ENCODE peak calls at places on chromosomes 6 and 20, in ten cellular contexts. W is Kasumi-1; F is gastrocnemius medialis; K is SW 1271; Q is stimulated activated CD8-positive, alpha-beta memory T cell treated with anti-CD3 and anti-CD28 coated beads, Interleukin-4, amount 100 ng/mL, for 4 hours; R is osteocyte; D is RCC 7860; B is stimulated activated naive B cell treated with anti-CD40 and anti-IgM and Interleukin-4, amounts not matched to agents 10 μg/mL and 1 μg/mL and 100 μg/mL, for 72 hours; U is globus pallidus; O is kidney tubule cell. T is an unnamed sample.
A peak's percentile ranks its signal among the peaks of the same experiment; 100 is the strongest.

GRCh38 chr6:19465240-19465639 is 371.9 kb upstream of the ID4 start:
- DNase-seq in U (no peak), W (no peak), F (no peak), Q (no peak), O (peak; percentile 89), D (peak; percentile 86), K (no peak), B (no peak), R (no peak), T (no peak)

GRCh38 chr20:32960849-32961731 is 43.1 kb downstream of the SUN5 start:
- DNase-seq in F (no peak), Q (no peak), O (no peak), R (peak; percentile 82), K (no peak), B (no peak), U (no peak), D (no peak), W (no peak), T (peak; percentile 58)

GRCh38 chr6:83260577-83260976 is 67.4 kb downstream of the RWDD2A start:
- DNase-seq in F (no peak), O (no peak), D (no peak), W (no peak), R (no peak), U (no peak), B (no peak), K (no peak), Q (no peak), T (no peak)

GRCh38 chr20:3209023-3209945 is at the start of gene ITPA:
- DNase-seq in D (no peak), F (no peak), O (peak; percentile 63), K (peak; percentile 67), B (peak; percentile 60), Q (peak; percentile 15), R (no peak), W (peak; percentile 66), U (no peak), T (no peak)

GRCh38 chr6:119351005-119351394 is 1.4 kb upstream of the MAN1A1 start:
- DNase-seq in Q (no peak), F (no peak), R (no peak), D (peak; percentile 12), K (peak; percentile 25), W (peak; percentile 48), B (no peak), O (peak; percentile 56), U (no peak), T (no peak)

GRCh38 chr6:24883618-24884017 is 52.1 kb downstream of the RIPOR2 start:
- DNase-seq in U (no peak), F (no peak), D (no peak), Q (no peak), R (peak; percentile 15), W (no peak), B (peak; percentile 39), O (peak; percentile 22), K (no peak), T (no peak)

GRCh38 chr6:163554663-163555062 is 140.1 kb downstream of the QKI start:
- DNase-seq in D (peak; percentile 9), B (peak; percentile 20), W (peak; percentile 68), O (peak; percentile 51), F (peak; percentile 55), R (no peak), K (peak; percentile 32), U (no peak), Q (peak; percentile 13), T (no peak)

GRCh38 chr20:63243604-63244247 is 8.0 kb downstream of the BIRC7 start:
- DNase-seq in B (no peak), U (no peak), D (no peak), K (no peak), W (no peak), R (no peak), Q (no peak), F (no peak), O (no peak), T (no peak)

GRCh38 chr20:61140576-61140975 is 111.5 kb upstream of the CDH4 start:
- DNase-seq in U (no peak), W (no peak), R (no peak), F (no peak), Q (no peak), K (no peak), O (no peak), B (no peak), D (no peak), T (no peak)

GRCh38 chr6:23176471-23176870 is 607.1 kb downstream of the HDGFL1 start:
- DNase-seq in O (no peak), K (no peak), R (no peak), U (no peak), W (no peak), F (no peak), B (no peak), D (no peak), Q (no peak), T (no peak)